ENCODE peak calls at places on chromosomes 5 and 9, in four cellular contexts. R, L, E and I are unnamed samples.

GRCh38 chr5:120447706-120448239 is 16.3 kb upstream of the PRR16 start:
- DNase-seq in R (no peak), L (no peak), E (no peak), I (no peak)

GRCh38 chr5:177553671-177554429 is 513 bp downstream of the FAM193B start:
- DNase-seq in R (peak; percentile 37), L (peak; percentile 58), E (peak; percentile 87), I (peak; percentile 69)

GRCh38 chr5:74154526-74154925 is 486.0 kb downstream of the ENC1 start:
- DNase-seq in R (no peak), L (no peak), E (no peak), I (no peak)

GRCh38 chr5:94517490-94518108 is 100.8 kb downstream of the KIAA0825 start:
- DNase-seq in R (no peak), L (no peak), E (no peak), I (no peak)

GRCh38 chr5:74394924-74395880 is 245.3 kb downstream of the ENC1 start:
- DNase-seq in R (peak; percentile 39), L (peak; percentile 25), E (peak; percentile 76), I (peak; percentile 20)

GRCh38 chr5:91101777-91102379 is 281.2 kb downstream of the ARRDC3 start:
- DNase-seq in R (peak; percentile 56), L (peak; percentile 66), E (peak; percentile 80), I (peak; percentile 51)

GRCh38 chr9:134778841-134779411 is 101.7 kb upstream of the FCN2 start:
- DNase-seq in R (peak; percentile 62), L (peak; percentile 48), E (no peak), I (no peak)

GRCh38 chr5:173029499-173029921 is 26.6 kb upstream of the CREBRF start:
- DNase-seq in R (peak; percentile 17), L (no peak), E (no peak), I (no peak)

GRCh38 chr5:80055491-80056170 is 20.5 kb downstream of the THBS4 start:
- DNase-seq in R (no peak), L (no peak), E (no peak), I (no peak)

GRCh38 chr9:69674741-69675438 is 2.7 kb upstream of the APBA1 start:
- DNase-seq in R (no peak), L (no peak), E (no peak), I (no peak)

GRCh38 chr5:134536876-134537275 is 11.4 kb downstream of the JADE2 start:
- DNase-seq in R (no peak), L (no peak), E (no peak), I (no peak)

DNA sequence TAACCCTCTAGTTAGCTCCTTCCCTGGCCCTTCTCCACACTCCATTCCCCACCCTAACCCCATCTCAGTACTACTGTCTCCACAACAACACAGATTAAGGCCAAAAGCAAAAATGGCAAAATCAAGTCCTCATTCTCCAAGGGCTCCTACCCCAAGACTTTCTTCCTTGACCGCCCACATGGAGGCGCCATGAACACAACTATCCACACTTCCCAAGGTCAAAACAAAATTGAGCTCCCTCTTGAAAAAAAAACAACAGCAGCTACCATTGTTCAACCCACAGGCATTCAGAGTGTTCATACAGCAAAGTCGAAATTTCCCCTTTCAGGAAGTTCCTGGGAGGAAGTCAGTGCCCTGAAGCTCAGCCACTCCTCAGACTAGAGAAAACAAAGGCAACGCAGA is 54.4 kb downstream of the GNAQ start:
- DNase-seq in R (peak; percentile 34), L (peak; percentile 69), E (no peak), I (no peak)
- TF ChIP-seq CTCF in R (peak; percentile 79), L (no peak), E (no peak), I (peak; percentile 35)

DNA sequence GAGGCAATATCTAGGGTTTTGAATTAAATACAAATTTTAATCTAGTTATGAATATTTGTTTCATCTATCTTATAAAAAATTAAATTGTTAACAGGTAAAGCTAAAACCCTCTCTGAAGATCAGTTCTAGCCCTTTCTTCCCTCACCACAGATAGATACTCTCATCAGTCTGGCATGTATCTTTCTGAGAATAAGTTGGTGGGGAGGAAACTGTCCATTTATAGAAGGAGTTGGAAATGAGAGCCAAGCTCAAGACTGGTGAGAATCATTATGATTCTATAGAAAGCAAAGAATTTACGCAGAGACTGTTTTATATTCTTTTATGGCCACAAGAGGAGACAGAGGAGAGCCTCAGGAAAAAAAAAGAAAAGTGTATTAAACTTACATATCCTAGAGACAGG is 59.0 kb downstream of the STARD4 start:
- DNase-seq in R (no peak), L (no peak), E (no peak), I (no peak)
- TF ChIP-seq CTCF in R (no peak), L (no peak), E (no peak), I (no peak)

DNA sequence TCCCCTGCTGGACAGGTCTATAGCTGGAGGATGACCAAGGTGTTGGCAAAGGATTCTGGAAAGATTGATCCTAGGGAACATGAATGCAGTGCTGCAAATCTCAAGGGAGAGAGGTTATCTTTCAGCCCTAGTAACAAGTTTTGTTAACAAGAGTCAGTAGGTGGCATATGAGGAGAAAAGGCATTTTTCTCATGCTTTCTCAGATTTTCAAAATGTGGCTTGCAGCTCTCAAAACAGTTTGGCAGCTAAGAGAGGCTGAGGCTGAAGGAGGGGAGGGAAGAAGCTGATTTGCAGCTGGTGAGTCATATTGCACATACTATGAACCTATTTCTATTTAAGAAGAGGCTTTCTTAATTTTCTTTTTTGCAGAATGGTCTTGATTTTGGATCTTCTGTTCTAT is 64.3 kb upstream of the PCA3 start:
- DNase-seq in R (no peak), L (no peak), E (no peak), I (no peak)
- TF ChIP-seq CTCF in R (no peak), L (no peak), E (no peak), I (no peak)

GRCh38 chr5:87539839-87540238 is 127.1 kb upstream of the CCNH start:
- DNase-seq in R (no peak), L (no peak), E (no peak), I (no peak)

GRCh38 chr5:87541668-87542067 is 128.9 kb upstream of the CCNH start:
- DNase-seq in R (no peak), L (no peak), E (no peak), I (no peak)

GRCh38 chr5:87536365-87536764 is 123.6 kb upstream of the CCNH start:
- DNase-seq in R (no peak), L (no peak), E (no peak), I (no peak)

GRCh38 chr5:87541033-87541432 is 128.3 kb upstream of the CCNH start:
- DNase-seq in R (no peak), L (peak; percentile 39), E (no peak), I (no peak)
- TF ChIP-seq CTCF in R (no peak), L (no peak), E (no peak), I (no peak)